ENCODE peak calls at places on chromosome 14, in four cellular contexts. H is GM23338; Y is CD8-positive, alpha-beta memory T cell; K is psoas muscle. Z is an unnamed sample.

GRCh38 chr14:24297190-24297964 is 2.2 kb downstream of the DHRS1 start:
- DNase-seq in H (peak; percentile 84), Y (no peak), K (no peak), Z (no peak)

GRCh38 chr14:101476931-101477553 is 84.3 kb upstream of the DIO3 start:
- DNase-seq in H (peak; percentile 80), Y (no peak), K (no peak), Z (peak; percentile 80)

GRCh38 chr14:104137297-104138097 is 890 bp upstream of the KIF26A start:
- DNase-seq in H (peak; percentile 81), Y (peak; percentile 33), K (peak; percentile 69), Z (peak; percentile 74)

GRCh38 chr14:36315159-36315853 is 5.1 kb downstream of the MBIP start:
- DNase-seq in H (peak; percentile 20), Y (no peak), K (no peak), Z (no peak)

GRCh38 chr14:91303091-91303923 is 58.8 kb upstream of the GPR68 start:
- DNase-seq in H (peak; percentile 98), Y (peak; percentile 21), K (peak; percentile 35), Z (peak; percentile 58)

GRCh38 chr14:24270537-24271133 is 762 bp downstream of the RABGGTA start:
- DNase-seq in H (no peak), Y (no peak), K (no peak), Z (no peak)

GRCh38 chr14:67599698-67600561 is at the start of gene PIGH:
- DNase-seq in H (peak; percentile 95), Y (peak; percentile 93), K (peak; percentile 92), Z (peak; percentile 94)

GRCh38 chr14:103503296-103503695 is 19.3 kb downstream of the CKB start:
- DNase-seq in H (no peak), Y (no peak), K (no peak), Z (no peak)

GRCh38 chr14:94555991-94556390 is 5.3 kb upstream of the SERPINA4 start:
- DNase-seq in H (no peak), Y (no peak), K (no peak), Z (no peak)

GRCh38 chr14:45728448-45729225 is 475.6 kb upstream of the MIS18BP1 start:
- DNase-seq in H (no peak), Y (no peak), K (no peak), Z (no peak)

GRCh38 chr14:73760598-73761586 is 46.7 kb upstream of the PNMA1 start:
- DNase-seq in H (no peak), Y (no peak), K (no peak), Z (no peak)

GRCh38 chr14:106174206-106174605 is 647.8 kb downstream of the TMEM121 start:
- DNase-seq in H (no peak), Y (peak; percentile 80), K (no peak), Z (no peak)

GRCh38 chr14:31206536-31207286 is 882 bp downstream of the HECTD1 start:
- DNase-seq in H (peak; percentile 59), Y (peak; percentile 65), K (peak; percentile 49), Z (peak; percentile 53)

GRCh38 chr14:34649344-34649743 is 19.4 kb upstream of the SNX6 start:
- DNase-seq in H (no peak), Y (no peak), K (no peak), Z (no peak)

GRCh38 chr14:68687746-68688145 is 105.1 kb downstream of the ZFP36L1 start:
- DNase-seq in H (no peak), Y (no peak), K (no peak), Z (no peak)

GRCh38 chr14:69137456-69138188 is 15.3 kb downstream of the DCAF5 start:
- DNase-seq in H (no peak), Y (no peak), K (no peak), Z (no peak)

GRCh38 chr14:99393059-99393655 is 87.5 kb downstream of the SETD3 start:
- DNase-seq in H (peak; percentile 81), Y (no peak), K (no peak), Z (peak; percentile 59)

GRCh38 chr14:22978873-22979671 is 3.3 kb downstream of the AJUBA start:
- DNase-seq in H (no peak), Y (no peak), K (no peak), Z (peak; percentile 34)

GRCh38 chr14:62661818-62662217 is 383.4 kb downstream of the KCNH5 start:
- DNase-seq in H (no peak), Y (no peak), K (no peak), Z (no peak)

GRCh38 chr14:104654119-104654518 is 35.3 kb upstream of the INF2 start:
- DNase-seq in H (no peak), Y (no peak), K (no peak), Z (no peak)

GRCh38 chr14:99124482-99125104 is 147.4 kb downstream of the BCL11B start:
- DNase-seq in H (no peak), Y (no peak), K (no peak), Z (peak; percentile 9)

GRCh38 chr14:35534884-35535793 is 1.2 kb downstream of the INSM2 start:
- DNase-seq in H (peak; percentile 87), Y (peak; percentile 64), K (peak; percentile 61), Z (peak; percentile 64)

GRCh38 chr14:92698393-92698792 is 50.0 kb downstream of the LGMN start:
- DNase-seq in H (no peak), Y (no peak), K (no peak), Z (no peak)

GRCh38 chr14:39175445-39176262 is 600 bp downstream of the PNN start:
- DNase-seq in H (peak; percentile 60), Y (no peak), K (no peak), Z (peak; percentile 47)

GRCh38 chr14:101595887-101596721 is 34.8 kb downstream of the DIO3 start:
- DNase-seq in H (no peak), Y (peak; percentile 34), K (no peak), Z (peak; percentile 12)

GRCh38 chr14:52802597-52802996 is 11.2 kb upstream of the GNPNAT1 start:
- DNase-seq in H (no peak), Y (no peak), K (no peak), Z (no peak)

GRCh38 chr14:24058951-24059475 is 7.2 kb downstream of the CARMIL3 start:
- DNase-seq in H (peak; percentile 26), Y (no peak), K (no peak), Z (no peak)

GRCh38 chr14:85532981-85533820 is 3.3 kb downstream of the FLRT2 start:
- DNase-seq in H (peak; percentile 95), Y (no peak), K (peak; percentile 51), Z (peak; percentile 37)
- H3K4me1 ChIP-seq in H (peaks cover 55% of the 10 kb centered on the region), Y (no peaks in the 10 kb centered on the region), K (no peaks in the 10 kb centered on the region), Z (no peaks in the 10 kb centered on the region)

GRCh38 chr14:61391119-61391518 is 69.7 kb downstream of the PRKCH start:
- DNase-seq in H (no peak), Y (no peak), K (no peak), Z (no peak)
- H3K4me1 ChIP-seq in H (no peaks in the 10 kb centered on the region), Y (peaks cover 99% of the 10 kb centered on the region), K (peaks cover 28% of the 10 kb centered on the region), Z (no peaks in the 10 kb centered on the region)

GRCh38 chr14:75429562-75429961 is 1.7 kb downstream of the JDP2 start:
- DNase-seq in H (no peak), Y (no peak), K (no peak), Z (no peak)

GRCh38 chr14:75428230-75429104 is 645 bp downstream of the JDP2 start:
- DNase-seq in H (peak; percentile 43), Y (no peak), K (peak; percentile 57), Z (peak; percentile 64)

GRCh38 chr14:75431011-75431410 is 3.2 kb downstream of the JDP2 start:
- DNase-seq in H (no peak), Y (no peak), K (no peak), Z (no peak)

GRCh38 chr14:75430526-75430925 is 2.7 kb downstream of the JDP2 start:
- DNase-seq in H (no peak), Y (no peak), K (peak; percentile 53), Z (no peak)

GRCh38 chr14:75430106-75430505 is 2.3 kb downstream of the JDP2 start:
- DNase-seq in H (no peak), Y (no peak), K (peak; percentile 66), Z (peak; percentile 32)
- H3K4me1 ChIP-seq in H (peaks cover 25% of the 10 kb centered on the region), Y (peaks cover 6% of the 10 kb centered on the region), K (peaks cover 60% of the 10 kb centered on the region), Z (peaks cover 11% of the 10 kb centered on the region)

DNA sequence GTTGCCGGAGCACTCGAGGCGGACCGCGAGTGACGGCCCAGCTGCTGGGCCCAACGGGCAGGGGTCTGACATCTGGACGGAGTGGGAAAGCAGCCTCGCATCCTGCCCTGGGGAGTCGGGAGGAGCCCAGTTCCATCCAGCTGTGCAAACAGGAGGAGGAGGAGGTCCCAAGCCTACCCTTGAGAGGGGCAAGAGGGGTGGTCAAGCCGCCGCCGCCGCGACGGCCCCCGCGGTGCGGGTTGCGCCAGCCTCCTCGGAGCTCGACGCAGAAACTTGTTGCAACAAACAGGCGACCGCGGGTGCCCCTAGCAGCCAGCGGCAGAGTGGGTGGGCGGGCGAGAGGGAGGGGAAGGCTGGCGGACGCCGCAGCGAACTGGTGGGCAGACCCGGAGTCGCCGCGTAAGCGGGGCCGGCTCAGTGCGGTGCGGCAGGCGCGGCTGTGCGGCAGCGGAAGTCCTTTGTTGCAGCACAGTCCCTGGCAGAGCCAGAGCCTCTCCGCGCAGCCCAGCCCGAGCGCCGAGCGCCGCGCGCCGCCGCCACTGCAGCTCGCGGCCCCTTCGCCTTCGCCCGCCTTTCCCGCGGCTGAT is at the start of gene ZBTB1:
- DNase-seq in H (peak; percentile 81), Y (peak; percentile 92), K (peak; percentile 90), Z (peak; percentile 80)
- H3K4me1 ChIP-seq in H (peaks cover 48% of the 10 kb centered on the region), Y (peaks cover 58% of the 10 kb centered on the region), K (peaks cover 56% of the 10 kb centered on the region), Z (peaks cover 42% of the 10 kb centered on the region)

GRCh38 chr14:50792058-50792477 is 38.9 kb downstream of the NIN start:
- DNase-seq in H (no peak), Y (no peak), K (no peak), Z (no peak)

GRCh38 chr14:50790568-50790967 is 40.4 kb downstream of the NIN start:
- DNase-seq in H (no peak), Y (no peak), K (no peak), Z (no peak)

GRCh38 chr14:50794063-50794645 is 36.8 kb downstream of the NIN start:
- DNase-seq in H (no peak), Y (no peak), K (no peak), Z (no peak)

GRCh38 chr14:50792634-50793068 is 38.3 kb downstream of the NIN start:
- DNase-seq in H (no peak), Y (no peak), K (no peak), Z (no peak)

GRCh38 chr14:50791201-50791600 is 39.8 kb downstream of the NIN start:
- DNase-seq in H (no peak), Y (no peak), K (no peak), Z (no peak)
- H3K4me1 ChIP-seq in H (peaks cover 14% of the 10 kb centered on the region), Y (peaks cover 68% of the 10 kb centered on the region), K (peaks cover 65% of the 10 kb centered on the region), Z (no peaks in the 10 kb centered on the region)